ENCODE peak calls at places on chromosome 4, in five cellular contexts. O, U, E, W and M are unnamed samples.

GRCh38 chr4:121701263-121701662 is 4.5 kb upstream of the ANXA5 start:
- DNase-seq in O (no peak), U (no peak), E (no peak), W (no peak), M (no peak)

GRCh38 chr4:8653326-8654000 is 60.9 kb downstream of the CPZ start:
- DNase-seq in O (no peak), U (no peak), E (no peak), W (no peak), M (peak)

GRCh38 chr4:10180927-10181744 is 64.5 kb upstream of the WDR1 start:
- DNase-seq in O (no peak), U (no peak), E (peak), W (no peak), M (no peak)

GRCh38 chr4:40916218-40916555 is 166.4 kb downstream of the NSUN7 start:
- DNase-seq in O (no peak), U (no peak), E (no peak), W (no peak), M (no peak)

GRCh38 chr4:94516999-94517398 is 65.3 kb downstream of the PDLIM5 start:
- DNase-seq in O (peak), U (no peak), E (peak), W (no peak), M (no peak)

GRCh38 chr4:17468638-17469221 is 43.2 kb downstream of the QDPR start:
- DNase-seq in O (peak), U (no peak), E (peak), W (peak), M (peak)

GRCh38 chr4:149465941-149466340 is 349.7 kb downstream of the IQCM start:
- DNase-seq in O (peak), U (no peak), E (no peak), W (no peak), M (no peak)

GRCh38 chr4:20195071-20195885 is 56.4 kb upstream of the SLIT2 start:
- DNase-seq in O (no peak), U (no peak), E (no peak), W (no peak), M (no peak)

GRCh38 chr4:55635760-55636621 is at the start of gene NMU:
- DNase-seq in O (peak), U (no peak), E (peak), W (peak), M (peak)

GRCh38 chr4:125314676-125315570 is at the start of gene FAT4:
- DNase-seq in O (peak), U (no peak), E (peak), W (peak), M (peak)

GRCh38 chr4:89099034-89099433 is 12.3 kb upstream of the TIGD2 start:
- DNase-seq in O (no peak), U (no peak), E (no peak), W (no peak), M (no peak)

GRCh38 chr4:64582492-64582891 is 173.2 kb upstream of the TECRL start:
- DNase-seq in O (no peak), U (no peak), E (no peak), W (no peak), M (peak)

GRCh38 chr4:184355111-184355604 is 119.2 kb downstream of the IRF2 start:
- DNase-seq in O (peak), U (peak), E (peak), W (peak), M (no peak)

GRCh38 chr4:17718471-17718870 is 63.0 kb downstream of the FAM184B start:
- DNase-seq in O (no peak), U (no peak), E (no peak), W (no peak), M (no peak)

GRCh38 chr4:141713771-141714445 is 77.5 kb downstream of the IL15 start:
- DNase-seq in O (peak), U (no peak), E (no peak), W (no peak), M (no peak)

GRCh38 chr4:82866706-82867385 is 24.1 kb downstream of the SEC31A start:
- DNase-seq in O (no peak), U (no peak), E (no peak), W (no peak), M (no peak)
- TF ChIP-seq USF2 in O (no peak), U (no peak), E (no peak), W (no peak), M (no peak)

DNA sequence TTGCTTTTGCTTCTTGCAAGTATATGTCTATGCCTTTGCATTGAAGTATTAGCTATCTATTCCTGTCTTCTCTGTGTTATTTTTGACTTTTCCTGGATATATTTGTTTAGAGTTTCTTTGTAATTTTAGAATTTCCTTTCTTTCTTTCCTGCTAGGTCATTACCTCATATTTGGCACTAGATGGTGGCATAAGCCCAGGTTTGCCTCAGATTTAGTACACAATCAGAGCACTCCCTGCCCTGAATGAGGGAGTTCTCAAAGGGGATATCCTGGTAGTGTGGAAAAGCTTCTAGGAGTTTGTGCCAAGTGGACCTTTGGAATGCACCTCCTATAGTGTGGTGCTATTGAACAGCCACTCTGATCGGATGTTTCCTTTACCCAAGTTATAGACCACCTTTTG is 181.6 kb downstream of the UGT8 start:
- DNase-seq in O (peak), U (no peak), E (no peak), W (peak), M (no peak)
- TF ChIP-seq ESRRA in O (no peak), U (no peak), E (no peak), W (no peak), M (no peak)

GRCh38 chr4:118112647-118113046 is 78.4 kb downstream of the NDST3 start:
- DNase-seq in O (no peak), U (no peak), E (no peak), W (no peak), M (no peak)
- TF ChIP-seq USF2 in O (no peak), U (no peak), E (no peak), W (no peak), M (no peak)

DNA sequence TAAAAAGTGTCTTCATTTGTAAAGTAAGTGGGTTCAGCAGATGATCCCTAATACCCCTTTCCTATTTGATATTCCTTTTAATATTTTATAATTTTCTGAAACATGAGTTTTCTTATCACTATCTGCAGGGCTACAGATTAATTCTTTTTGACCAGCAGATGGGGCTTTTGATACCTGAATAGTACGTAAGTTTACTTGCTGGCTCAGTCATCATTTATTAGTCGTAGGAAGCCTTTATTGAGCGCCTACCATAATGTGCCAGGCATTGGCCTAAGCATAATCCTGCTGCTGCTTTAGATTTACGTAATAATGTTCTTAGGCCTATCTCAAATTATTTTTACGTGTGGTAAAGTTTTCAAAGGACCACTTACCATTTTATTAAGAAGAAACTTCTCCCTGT is 33.1 kb downstream of the OSTC start:
- DNase-seq in O (peak), U (no peak), E (no peak), W (peak), M (no peak)
- TF ChIP-seq ESRRA in O (no peak), U (no peak), E (no peak), W (no peak), M (no peak)

GRCh38 chr4:118034061-118034785 is at the start of gene NDST3:
- DNase-seq in O (peak), U (no peak), E (no peak), W (peak), M (peak)

GRCh38 chr4:118032691-118033090 is 1.6 kb upstream of the NDST3 start:
- DNase-seq in O (peak), U (no peak), E (no peak), W (no peak), M (peak)

GRCh38 chr4:118036336-118036735 is 2.0 kb downstream of the NDST3 start:
- DNase-seq in O (no peak), U (no peak), E (no peak), W (no peak), M (no peak)

GRCh38 chr4:118035309-118035708 is 1.0 kb downstream of the NDST3 start:
- DNase-seq in O (no peak), U (no peak), E (no peak), W (no peak), M (no peak)

GRCh38 chr4:118033148-118034060 is 882 bp upstream of the NDST3 start:
- DNase-seq in O (peak), U (no peak), E (peak), W (no peak), M (peak)
- TF ChIP-seq USF2 in O (no peak), U (no peak), E (no peak), W (no peak), M (no peak)

GRCh38 chr4:3331511-3332394 is 38.9 kb downstream of the RGS12 start:
- DNase-seq in O (no peak), U (no peak), E (no peak), W (no peak), M (no peak)
- TF ChIP-seq ESRRA in O (no peak), U (no peak), E (no peak), W (no peak), M (no peak)